ENCODE peak calls at places on chromosomes 11 and 22, in seven cellular contexts. G, Q, S, W, O, M and Y are unnamed samples.

GRCh38 chr11:15563054-15563453 is 448.3 kb downstream of the INSC start:
- DNase-seq in G (no peak), Q (no peak), S (no peak), W (no peak), O (no peak), M (no peak), Y (no peak)

GRCh38 chr11:62025429-62026105 is 58.1 kb upstream of the FTH1 start:
- DNase-seq in G (no peak), Q (peak; percentile 91), S (no peak), W (peak; percentile 37), O (peak; percentile 95), M (no peak), Y (peak; percentile 97)

GRCh38 chr22:46462726-46463371 is 74.6 kb downstream of the CELSR1 start:
- DNase-seq in G (no peak), Q (peak; percentile 70), S (no peak), W (no peak), O (peak; percentile 46), M (no peak), Y (peak; percentile 73)

GRCh38 chr11:5021996-5022395 is 24.3 kb upstream of the OR52J3 start:
- DNase-seq in G (no peak), Q (no peak), S (no peak), W (no peak), O (no peak), M (no peak), Y (no peak)

GRCh38 chr11:18907391-18907790 is 31.8 kb downstream of the MRGPRX1 start:
- DNase-seq in G (no peak), Q (no peak), S (no peak), W (no peak), O (no peak), M (no peak), Y (no peak)

GRCh38 chr11:16609769-16610168 is 128.7 kb upstream of the C11orf58 start:
- DNase-seq in G (no peak), Q (no peak), S (no peak), W (no peak), O (no peak), M (no peak), Y (no peak)

GRCh38 chr22:39900306-39901227 is at the start of gene GRAP2:
- DNase-seq in G (no peak), Q (no peak), S (no peak), W (no peak), O (no peak), M (no peak), Y (no peak)

GRCh38 chr22:43004362-43005035 is 10.4 kb downstream of the PACSIN2 start:
- DNase-seq in G (no peak), Q (no peak), S (no peak), W (no peak), O (peak; percentile 82), M (no peak), Y (peak; percentile 10)

GRCh38 chr11:116867619-116868018 is 30.2 kb upstream of the APOA1 start:
- DNase-seq in G (no peak), Q (no peak), S (no peak), W (no peak), O (no peak), M (no peak), Y (peak; percentile 43)

GRCh38 chr11:72353861-72354260 is 80.5 kb downstream of the CLPB start:
- DNase-seq in G (no peak), Q (peak; percentile 22), S (no peak), W (peak; percentile 60), O (no peak), M (peak; percentile 55), Y (no peak)

GRCh38 chr11:63667993-63668392 is 3.2 kb downstream of the ATL3 start:
- DNase-seq in G (no peak), Q (peak; percentile 97), S (no peak), W (peak; percentile 62), O (peak; percentile 89), M (no peak), Y (peak; percentile 57)

GRCh38 chr11:575996-576756 is at the start of gene PHRF1:
- DNase-seq in G (peak; percentile 93), Q (peak; percentile 92), S (peak; percentile 94), W (peak; percentile 96), O (peak; percentile 95), M (peak; percentile 96), Y (peak; percentile 86)

GRCh38 chr11:74006743-74007304 is 2.1 kb downstream of the UCP3 start:
- DNase-seq in G (no peak), Q (no peak), S (no peak), W (no peak), O (no peak), M (no peak), Y (no peak)

GRCh38 chr11:27205779-27206549 is 157.1 kb downstream of the CCDC34 start:
- DNase-seq in G (no peak), Q (no peak), S (no peak), W (peak; percentile 69), O (no peak), M (no peak), Y (no peak)

GRCh38 chr11:6607190-6607635 is 3.6 kb downstream of the ILK start:
- DNase-seq in G (no peak), Q (no peak), S (no peak), W (no peak), O (no peak), M (no peak), Y (no peak)

GRCh38 chr22:39723899-39724351 is 153.4 kb downstream of the CACNA1I start:
- DNase-seq in G (no peak), Q (peak; percentile 50), S (no peak), W (no peak), O (peak; percentile 26), M (no peak), Y (peak; percentile 8)

GRCh38 chr11:67270256-67271211 is 4.3 kb downstream of the GRK2 start:
- DNase-seq in G (no peak), Q (no peak), S (peak; percentile 70), W (peak; percentile 92), O (peak; percentile 51), M (peak; percentile 73), Y (no peak)

GRCh38 chr11:17014774-17015638 is 792 bp upstream of the PLEKHA7 start:
- DNase-seq in G (peak; percentile 32), Q (no peak), S (peak; percentile 70), W (peak; percentile 73), O (peak; percentile 20), M (peak; percentile 72), Y (no peak)

GRCh38 chr11:110366234-110366633 is 63.5 kb upstream of the FDX1 start:
- DNase-seq in G (no peak), Q (peak; percentile 28), S (no peak), W (no peak), O (peak; percentile 45), M (no peak), Y (peak; percentile 39)

GRCh38 chr22:34035209-34035608 is 114.9 kb upstream of the LARGE1 start:
- DNase-seq in G (no peak), Q (no peak), S (no peak), W (no peak), O (no peak), M (no peak), Y (no peak)

GRCh38 chr11:9060700-9061111 is 30.7 kb downstream of the SCUBE2 start:
- DNase-seq in G (peak; percentile 24), Q (no peak), S (peak; percentile 69), W (peak; percentile 75), O (no peak), M (no peak), Y (peak; percentile 25)

GRCh38 chr11:37509471-37509870 is 911.4 kb upstream of the RAG2 start:
- DNase-seq in G (no peak), Q (no peak), S (no peak), W (no peak), O (no peak), M (no peak), Y (no peak)

GRCh38 chr11:76700177-76701100 is 29.9 kb upstream of the LRRC32 start:
- DNase-seq in G (no peak), Q (peak; percentile 97), S (no peak), W (no peak), O (peak; percentile 94), M (no peak), Y (peak; percentile 89)

GRCh38 chr11:38246451-38246850 is 1648.4 kb upstream of the RAG2 start:
- DNase-seq in G (no peak), Q (no peak), S (no peak), W (no peak), O (no peak), M (no peak), Y (no peak)

GRCh38 chr22:42646569-42647525 is 2.3 kb downstream of the CYB5R3 start:
- DNase-seq in G (no peak), Q (no peak), S (no peak), W (no peak), O (no peak), M (no peak), Y (no peak)

GRCh38 chr22:22094514-22094913 is 111.9 kb upstream of the TOP3B start:
- DNase-seq in G (no peak), Q (no peak), S (no peak), W (no peak), O (no peak), M (no peak), Y (no peak)
- H2BK120ac ChIP-seq in G (no peak overlapping the region), Q (peak overlapping the region; percentile 71), S (no peak overlapping the region), W (no peak overlapping the region), O (no peak overlapping the region), M (no peak overlapping the region), Y (no peak overlapping the region)

DNA sequence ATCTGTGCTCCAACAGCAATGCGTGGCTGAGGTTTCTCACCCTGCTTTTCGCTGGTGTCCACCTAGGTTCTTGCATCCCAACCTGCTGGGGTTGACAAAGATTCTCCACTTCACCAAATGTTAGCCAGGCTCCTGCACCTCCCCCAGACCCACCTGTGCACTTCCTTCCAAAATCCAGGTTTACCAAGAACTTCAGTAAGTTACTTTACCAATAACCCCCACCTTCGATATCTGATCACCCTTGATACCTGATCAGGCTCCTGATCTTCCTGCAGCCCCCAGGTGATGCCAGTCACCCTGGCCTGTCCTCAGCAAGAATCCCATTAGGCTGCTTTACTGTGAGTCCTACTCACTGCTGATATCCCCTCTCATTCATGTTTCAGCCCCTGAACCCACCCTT is 1203.4 kb downstream of the TBC1D22A start:
- DNase-seq in G (no peak), Q (no peak), S (no peak), W (no peak), O (no peak), M (no peak), Y (no peak)
- H2BK120ac ChIP-seq in G (no peak overlapping the region), Q (no peak overlapping the region), S (no peak overlapping the region), W (no peak overlapping the region), O (no peak overlapping the region), M (no peak overlapping the region), Y (no peak overlapping the region)

DNA sequence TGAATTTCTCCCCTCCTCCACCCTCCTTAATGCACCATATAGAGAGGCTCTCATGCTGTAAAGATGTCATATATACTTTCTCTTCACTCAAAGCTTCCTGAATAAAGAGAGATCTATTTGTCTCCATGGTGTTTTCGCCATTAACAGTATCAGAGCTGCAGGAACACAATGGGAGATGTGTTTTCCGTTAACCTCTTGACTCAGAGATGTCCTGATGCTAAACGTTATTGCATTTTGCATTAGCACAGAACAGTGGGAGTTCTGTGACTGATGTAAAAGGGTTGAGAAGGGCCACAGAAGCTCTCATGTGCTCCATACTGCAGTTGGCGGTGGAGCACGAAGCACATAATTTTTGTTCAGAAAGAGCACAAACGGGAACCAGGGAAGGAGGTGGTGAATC is 25.7 kb upstream of the BLID start:
- DNase-seq in G (no peak), Q (no peak), S (no peak), W (no peak), O (no peak), M (no peak), Y (no peak)
- H2BK120ac ChIP-seq in G (no peak overlapping the region), Q (peak overlapping the region; percentile 75), S (no peak overlapping the region), W (no peak overlapping the region), O (no peak overlapping the region), M (no peak overlapping the region), Y (no peak overlapping the region)

DNA sequence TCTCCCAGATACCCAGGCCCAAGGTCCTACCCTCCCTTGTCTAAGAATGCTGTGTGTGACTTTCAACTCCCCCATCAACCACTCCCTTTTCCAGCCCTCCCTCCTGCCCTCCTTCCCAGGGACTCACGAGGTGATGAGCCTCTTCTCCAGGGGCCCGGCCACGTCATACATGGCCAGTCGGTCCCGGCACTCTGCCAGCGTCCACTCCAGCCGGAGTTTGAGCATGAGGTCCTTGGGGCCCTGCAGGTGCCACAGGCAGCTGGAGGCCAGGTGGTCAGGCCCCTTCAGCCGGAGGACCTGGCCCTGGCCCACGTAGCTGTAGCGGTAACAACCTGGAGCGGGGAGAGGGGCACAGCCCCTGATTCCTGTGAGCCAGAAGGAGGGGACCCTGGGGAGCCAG is 20.1 kb downstream of the TMPRSS6 start:
- DNase-seq in G (no peak), Q (peak; percentile 5), S (no peak), W (no peak), O (no peak), M (no peak), Y (no peak)
- H2BK120ac ChIP-seq in G (no peak overlapping the region), Q (no peak overlapping the region), S (no peak overlapping the region), W (no peak overlapping the region), O (no peak overlapping the region), M (no peak overlapping the region), Y (no peak overlapping the region)